ENCODE peak calls at places on chromosome 17, in nine cellular contexts. L is mesenchymal stem cell, Z is BE2C, B is psoas muscle, J is transverse colon, U is left ventricle myocardium inferior, Y is endothelial cell of umbilical vein, E is Caco-2, M is NT2/D1. G is an unnamed sample. For H3K36me3 and H3K27me3, the result is how much of the 10 kb centered on the place peaks cover.

GRCh38 chr17:77807746-77808441 is 150.6 kb upstream of the TNRC6C start:
- DNase-seq in E (no peak), Y (no peak), Z (no peak), U (no peak), L (no peak), J (no peak), M (no peak), B (no peak), G (no peak)

GRCh38 chr17:55144518-55144917 is 120.2 kb upstream of the HLF start:
- DNase-seq in J (no peak), E (no peak), M (no peak), U (no peak), B (no peak), Z (no peak), Y (no peak), L (no peak), G (no peak)

GRCh38 chr17:39703913-39704312 is 4.0 kb downstream of the ERBB2 start:
- DNase-seq in M (no peak), U (no peak), E (no peak), Z (no peak), Y (no peak), J (no peak), L (no peak), B (no peak), G (no peak)

GRCh38 chr17:41660221-41660711 is 28.4 kb upstream of the EIF1 start:
- DNase-seq in U (no peak), L (no peak), Y (no peak), Z (no peak), J (no peak), M (no peak), B (no peak), E (no peak), G (no peak)

GRCh38 chr17:75124041-75124818 is 7.3 kb downstream of the NT5C start:
- DNase-seq in Z (peak), E (peak), M (no peak), Y (peak), J (peak), L (peak), U (peak), B (peak), G (peak)

GRCh38 chr17:73595068-73595865 is 49.0 kb downstream of the SDK2 start:
- DNase-seq in E (no peak), M (no peak), Y (no peak), Z (peak), U (peak), L (peak), B (peak), J (peak), G (no peak)

GRCh38 chr17:72717676-72718075 is 374.8 kb downstream of the SLC39A11 start:
- DNase-seq in Z (no peak), E (no peak), M (no peak), L (no peak), U (no peak), J (no peak), Y (no peak), B (no peak), G (no peak)

GRCh38 chr17:8965394-8966168 is at the start of gene PIK3R5:
- DNase-seq in Z (no peak), L (no peak), M (peak), Y (no peak), B (peak), E (no peak), U (peak), J (peak), G (no peak)

GRCh38 chr17:39563476-39563875 is 44.2 kb downstream of the NEUROD2 start:
- DNase-seq in U (no peak), E (no peak), J (no peak), Y (peak), L (no peak), M (no peak), Z (peak), B (no peak), G (no peak)

DNA sequence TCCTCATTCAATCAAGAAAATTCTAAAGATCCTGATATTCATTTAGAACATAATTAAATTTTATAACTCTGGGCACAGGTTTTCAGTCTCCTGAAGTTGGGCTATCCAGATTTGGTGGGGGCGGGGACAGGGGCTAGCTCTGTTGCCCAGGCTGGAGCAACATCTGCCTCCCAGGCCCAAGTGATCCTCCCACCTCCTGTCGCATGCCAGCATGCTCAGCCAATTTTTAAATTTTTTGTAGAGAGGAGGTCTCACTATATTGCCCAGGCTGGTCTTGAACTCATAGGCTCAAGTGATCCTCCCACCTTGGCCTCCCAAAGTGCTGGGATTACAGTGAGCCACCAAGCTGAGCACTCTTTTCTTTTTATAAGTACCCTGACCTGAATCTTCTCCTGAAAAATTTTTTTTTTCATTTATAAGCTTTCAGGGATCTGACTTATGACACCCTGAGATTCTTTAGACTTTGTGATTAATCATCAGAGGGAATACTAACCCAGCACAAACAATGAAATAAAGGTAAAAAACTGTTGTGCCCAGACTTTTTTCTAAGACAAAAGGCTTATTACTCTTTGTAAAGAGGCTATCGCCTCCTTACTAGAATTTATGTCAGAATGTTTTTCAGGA is 62.6 kb downstream of the TUBD1 start:
- DNase-seq in M (no peak), Z (no peak), B (no peak), L (peak), U (no peak), E (no peak), J (no peak), Y (peak), G (no peak)
- H3K4me3 ChIP-seq in M (no peak), Z (no peak), B (no peak), L (no peak), U (no peak), E (no peak), J (no peak), Y (no peak), G (peak)

DNA sequence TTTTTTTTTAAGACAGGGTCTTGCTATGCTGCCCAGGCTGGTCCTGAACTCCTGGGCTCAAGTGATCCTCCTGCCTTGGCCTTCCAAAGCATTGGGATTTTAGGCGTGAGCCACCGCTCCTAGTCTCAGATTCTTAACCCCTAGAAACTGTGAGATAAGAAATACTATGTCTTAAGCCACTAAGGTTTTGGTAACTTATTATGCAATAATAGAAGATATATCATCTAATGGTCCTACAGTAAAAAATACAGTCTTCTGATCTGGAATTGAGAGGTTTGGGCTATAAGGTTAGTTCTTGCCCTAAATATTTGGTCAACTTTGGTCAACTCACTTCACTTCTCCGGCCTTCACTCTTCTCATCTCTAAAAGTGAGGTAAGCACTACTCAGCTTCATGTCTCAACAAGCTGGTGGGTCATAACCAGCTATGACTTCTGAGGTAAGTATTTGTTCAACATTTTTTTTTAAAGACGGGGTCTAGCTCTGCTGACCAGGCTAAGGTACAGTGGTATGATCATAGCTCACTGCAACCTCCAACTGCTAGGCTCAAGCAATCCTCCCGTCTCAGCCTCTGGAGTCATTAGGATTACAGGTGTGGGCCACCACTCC is 14.7 kb downstream of the RAD51D start:
- DNase-seq in B (no peak), U (no peak), Z (no peak), J (no peak), L (no peak), E (peak), M (no peak), Y (no peak), G (no peak)
- H3K36me3 ChIP-seq in B (under half), U (half or more), Z (under half), J (under half), L (under half), E (under half), M (under half), Y (under half), G (under half)

DNA sequence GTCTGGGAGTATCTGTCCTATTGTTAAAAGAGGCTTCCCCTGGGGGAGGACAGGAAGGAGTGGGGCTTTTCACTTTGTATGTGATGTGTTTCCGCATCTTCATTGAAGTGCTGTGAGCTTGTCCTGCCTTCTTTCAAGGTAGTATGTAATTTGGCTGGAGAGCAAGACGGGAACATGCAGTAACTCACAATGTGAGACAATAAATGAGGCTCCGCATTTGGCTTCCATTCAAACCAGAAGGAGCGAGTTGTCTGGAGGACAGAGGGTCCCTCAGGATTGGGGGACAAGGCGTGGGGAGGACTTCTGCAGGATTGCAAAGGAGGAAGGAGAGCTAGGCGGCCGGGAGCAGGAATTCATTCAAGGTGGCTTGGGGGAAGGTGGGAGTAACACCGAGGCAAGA is 203.5 kb downstream of the RBFOX3 start:
- DNase-seq in M (no peak), B (no peak), U (no peak), J (no peak), E (no peak), Z (no peak), L (no peak), Y (no peak), G (no peak)
- H3K27me3 ChIP-seq in M (under half), B (half or more), U (half or more), J (under half), E (under half), Z (half or more), L (half or more), Y (under half), G (under half)

GRCh38 chr17:49878931-49879330 is 31.1 kb upstream of the TAC4 start:
- DNase-seq in E (peak), U (no peak), Y (no peak), L (no peak), J (no peak), M (no peak), Z (no peak), B (no peak), G (no peak)

GRCh38 chr17:49882434-49882833 is 34.6 kb upstream of the TAC4 start:
- DNase-seq in Z (no peak), M (no peak), L (no peak), E (no peak), J (no peak), B (no peak), Y (no peak), U (no peak), G (no peak)

GRCh38 chr17:49879505-49879904 is 31.6 kb upstream of the TAC4 start:
- DNase-seq in E (no peak), U (no peak), L (no peak), J (no peak), Y (no peak), M (no peak), Z (no peak), B (no peak), G (no peak)

GRCh38 chr17:49880291-49881053 is 32.6 kb upstream of the TAC4 start:
- DNase-seq in Y (peak), L (peak), Z (peak), E (peak), M (peak), U (peak), J (peak), B (peak), G (no peak)

DNA sequence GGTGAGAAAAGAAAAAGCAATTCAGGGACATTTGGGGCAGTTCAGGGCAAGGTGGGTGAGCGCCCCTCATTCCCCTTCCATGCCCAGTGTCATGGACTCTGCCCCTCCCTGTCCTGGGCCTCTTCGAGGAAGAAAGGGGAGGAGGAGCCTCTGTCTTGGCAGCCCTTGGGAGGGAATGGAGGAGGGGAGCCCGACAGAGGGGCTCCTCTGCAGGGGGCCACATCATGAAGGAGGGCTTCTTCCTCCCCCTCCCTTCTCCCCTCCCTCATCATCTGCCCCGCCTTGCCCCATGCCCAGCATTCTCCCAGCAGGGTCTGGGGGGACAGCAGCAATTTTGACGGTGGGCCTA is 33.2 kb upstream of the TAC4 start:
- DNase-seq in E (peak), L (no peak), U (no peak), M (no peak), Z (no peak), J (no peak), Y (no peak), B (no peak), G (no peak)
- H3K4me3 ChIP-seq in E (no peak), L (no peak), U (no peak), M (peak), Z (no peak), J (no peak), Y (no peak), B (no peak), G (no peak)

DNA sequence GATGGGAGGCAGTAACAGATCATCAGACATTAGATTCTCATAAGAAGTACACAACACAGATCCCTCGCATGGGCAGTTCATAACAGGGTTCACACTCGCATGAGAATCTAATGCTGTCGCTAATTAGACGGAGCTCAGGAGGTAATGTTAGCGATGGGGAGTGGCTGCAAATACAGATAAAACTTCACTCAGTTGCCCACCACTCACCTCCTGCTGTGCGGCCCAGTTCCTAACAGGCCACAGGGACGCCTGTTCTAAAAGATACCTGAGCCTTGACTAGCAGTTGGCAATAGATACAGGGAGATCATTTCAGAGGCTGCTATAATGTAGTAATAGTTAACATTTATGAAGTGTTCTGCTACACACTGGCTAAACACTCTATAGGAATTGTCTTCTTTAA is 4.9 kb downstream of the PTRH2 start:
- DNase-seq in U (no peak), Z (no peak), J (no peak), L (no peak), B (no peak), E (no peak), Y (no peak), M (no peak), G (no peak)
- H3K36me3 ChIP-seq in U (under half), Z (half or more), J (under half), L (half or more), B (under half), E (under half), Y (under half), M (half or more), G (under half)

GRCh38 chr17:48748728-48749566 is 20.4 kb upstream of the HOXB13 start:
- DNase-seq in E (no peak), M (no peak), U (no peak), Y (no peak), J (no peak), Z (no peak), L (peak), B (no peak), G (no peak)

GRCh38 chr17:48747445-48748363 is 19.2 kb upstream of the HOXB13 start:
- DNase-seq in M (no peak), U (no peak), B (no peak), Z (no peak), L (peak), J (no peak), Y (no peak), E (no peak), G (no peak)

GRCh38 chr17:48749621-48750553 is 21.3 kb upstream of the HOXB13 start:
- DNase-seq in U (no peak), Z (no peak), J (no peak), B (no peak), E (no peak), M (no peak), Y (no peak), L (peak), G (no peak)

GRCh38 chr17:48745381-48746275 is 17.1 kb upstream of the HOXB13 start:
- DNase-seq in L (no peak), M (no peak), J (no peak), B (no peak), Z (no peak), E (no peak), U (no peak), Y (no peak), G (no peak)

GRCh38 chr17:48746916-48747444 is 18.4 kb upstream of the HOXB13 start:
- DNase-seq in J (no peak), L (peak), Z (no peak), B (no peak), M (no peak), U (no peak), E (no peak), Y (no peak), G (no peak)
- H3K27me3 ChIP-seq in J (half or more), L (half or more), Z (half or more), B (half or more), M (half or more), U (half or more), E (under half), Y (half or more), G (half or more)

DNA sequence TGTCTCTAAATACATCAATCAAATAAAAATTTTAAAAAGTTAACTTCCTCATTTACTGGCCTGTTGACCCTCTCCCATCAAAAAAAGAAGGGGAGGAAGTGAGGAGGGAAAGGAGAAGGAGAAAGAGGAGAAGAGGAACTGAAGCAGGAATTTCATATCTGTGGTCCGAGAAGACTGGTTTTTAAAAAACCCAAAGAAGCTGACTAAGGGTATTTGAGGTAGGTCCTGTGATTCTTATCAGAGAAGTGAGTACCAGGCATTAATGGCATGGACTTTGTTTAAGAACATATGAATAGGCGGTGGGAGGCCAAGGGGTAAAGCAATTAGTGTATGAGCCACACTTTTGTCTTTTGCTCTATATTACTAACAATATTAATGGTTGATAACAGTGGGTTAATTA is 2.0 kb downstream of the SLC46A1 start:
- DNase-seq in E (no peak), Z (no peak), J (no peak), M (no peak), U (no peak), Y (no peak), B (no peak), L (no peak), G (no peak)
- H3K4me3 ChIP-seq in E (no peak), Z (no peak), J (no peak), M (no peak), U (no peak), Y (no peak), B (no peak), L (no peak), G (no peak)

DNA sequence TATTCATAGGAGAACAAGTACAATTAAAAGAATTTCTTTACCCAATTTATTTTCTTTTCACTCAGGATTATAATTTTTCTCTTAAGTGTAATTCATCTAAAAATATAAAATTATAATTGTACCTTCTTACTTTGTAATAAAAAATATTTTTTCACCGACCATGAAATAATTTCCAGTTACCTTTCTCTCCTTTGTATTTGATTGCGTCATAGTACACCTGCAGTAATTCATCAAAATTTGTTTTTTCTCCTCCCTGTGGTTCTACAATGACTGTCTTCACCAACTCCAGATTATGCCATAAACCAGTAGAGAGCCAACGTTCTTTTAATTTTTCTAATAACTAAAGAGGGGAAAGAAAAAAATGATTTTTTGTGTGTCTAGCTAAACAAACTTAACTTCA is 119.1 kb downstream of the BRIP1 start:
- DNase-seq in Y (no peak), U (no peak), B (no peak), J (no peak), L (no peak), Z (no peak), E (no peak), M (no peak), G (no peak)
- H3K36me3 ChIP-seq in Y (under half), U (under half), B (under half), J (under half), L (under half), Z (under half), E (under half), M (under half), G (under half)

DNA sequence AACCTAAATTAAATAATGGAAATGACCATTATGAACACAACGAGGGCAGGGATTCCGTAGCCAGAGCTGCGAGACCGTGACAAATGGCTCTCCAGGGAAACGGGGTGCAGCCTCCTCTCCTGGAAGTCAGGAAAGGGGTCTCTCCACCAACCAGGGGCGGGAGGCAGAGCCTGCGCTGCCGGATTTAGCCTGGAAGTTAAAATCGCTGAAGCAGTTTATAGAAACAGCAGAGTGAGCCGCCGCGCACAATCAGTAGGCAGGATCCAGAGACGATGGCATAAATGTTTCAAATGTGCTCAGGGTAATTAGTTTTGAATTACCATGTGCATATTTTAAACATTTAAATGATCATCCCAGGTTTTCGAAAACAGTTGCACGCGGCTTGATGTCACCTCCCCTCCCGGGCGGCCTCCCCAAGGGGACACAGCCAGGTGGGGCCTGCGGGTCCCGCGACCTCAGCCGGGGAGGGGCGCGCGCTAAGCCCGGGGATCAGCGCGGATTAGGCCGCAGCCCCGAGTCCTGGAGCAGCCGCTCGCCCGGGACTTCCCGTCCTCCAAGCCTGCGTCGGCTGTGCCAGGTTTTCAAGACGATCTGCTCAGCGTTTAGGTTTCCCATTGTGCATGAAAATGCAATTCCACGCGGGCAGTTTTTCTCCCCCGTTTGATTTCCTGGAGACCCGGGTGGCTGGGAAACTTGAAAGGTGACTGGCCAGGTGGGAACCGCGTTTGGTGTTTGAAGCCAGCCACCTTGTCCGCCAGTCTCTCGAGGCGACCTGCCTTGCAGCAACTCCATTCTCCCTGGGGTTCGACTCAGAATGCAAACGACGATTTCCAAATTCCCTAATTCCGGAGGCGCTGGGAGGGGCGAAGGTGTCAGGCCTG is 78.3 kb downstream of the RPA1 start:
- DNase-seq in J (no peak), U (no peak), L (peak), Y (peak), Z (no peak), E (no peak), B (peak), M (no peak), G (no peak)
- H3K27me3 ChIP-seq in J (half or more), U (half or more), L (half or more), Y (under half), Z (under half), E (under half), B (under half), M (under half), G (half or more)

GRCh38 chr17:78921437-78921971 is 3.7 kb downstream of the TIMP2 start:
- DNase-seq in Z (peak), B (peak), J (no peak), L (no peak), M (no peak), U (peak), Y (no peak), E (no peak), G (no peak)
- H3K4me3 ChIP-seq in Z (no peak), B (no peak), J (no peak), L (no peak), M (no peak), U (peak), Y (no peak), E (no peak), G (no peak)